ENCODE peak calls at places on chromosomes 3 and 15, in five cellular contexts. R is stomach, D is adrenal gland, U is heart left ventricle, N is ovary. C is an unnamed sample. For H3K9me3, the result is how much of the 10 kb centered on the place peaks cover.

GRCh38 chr3:143123353-143123974 is 3.9 kb downstream of the CHST2 start:
- DNase-seq in U (no peak), N (no peak), D (no peak), R (no peak), C (no peak)

GRCh38 chr3:170809975-170810357 is 60.0 kb downstream of the RPL22L1 start:
- DNase-seq in N (no peak), U (no peak), R (no peak), D (no peak), C (no peak)

GRCh38 chr3:126274735-126275734 is 82.2 kb downstream of the KLF15 start:
- DNase-seq in R (no peak), D (no peak), U (no peak), N (no peak), C (no peak)

GRCh38 chr3:16548721-16549120 is 35.2 kb upstream of the RFTN1 start:
- DNase-seq in R (no peak), D (no peak), U (no peak), N (no peak), C (no peak)

GRCh38 chr3:129310612-129311011 is 31.9 kb downstream of the HMCES start:
- DNase-seq in R (no peak), U (no peak), D (no peak), N (no peak), C (no peak)

GRCh38 chr3:45972534-45973402 is 22.9 kb downstream of the FYCO1 start:
- DNase-seq in D (peak), N (no peak), U (no peak), R (no peak), C (no peak)

GRCh38 chr3:69761896-69762789 is 22.9 kb downstream of the MITF start:
- DNase-seq in D (no peak), U (no peak), N (no peak), R (no peak), C (no peak)

GRCh38 chr3:197224034-197224444 is 74.4 kb downstream of the DLG1 start:
- DNase-seq in R (no peak), N (no peak), D (no peak), U (no peak), C (no peak)

GRCh38 chr3:135807879-135808278 is 157.6 kb upstream of the PPP2R3A start:
- DNase-seq in D (no peak), U (no peak), N (no peak), R (no peak), C (no peak)

GRCh38 chr3:24254649-24255048 is 240.0 kb downstream of the THRB start:
- DNase-seq in N (no peak), D (no peak), R (no peak), U (no peak), C (no peak)

GRCh38 chr3:35710554-35710953 is 71.2 kb downstream of the ARPP21 start:
- DNase-seq in U (no peak), R (no peak), N (no peak), D (no peak), C (no peak)

GRCh38 chr15:65747265-65747664 is 44.8 kb downstream of the DENND4A start:
- DNase-seq in N (no peak), R (no peak), D (no peak), U (no peak), C (no peak)

GRCh38 chr3:142595581-142595950 is 627 bp upstream of the PLS1 start:
- DNase-seq in N (no peak), U (no peak), R (no peak), D (peak), C (peak)

GRCh38 chr3:108305484-108306172 is 9.3 kb downstream of the HHLA2 start:
- DNase-seq in D (peak), U (no peak), N (no peak), R (peak), C (peak)

GRCh38 chr15:55226127-55226526 is 29.4 kb upstream of the RSL24D1 start:
- DNase-seq in R (no peak), U (no peak), N (no peak), D (no peak), C (no peak)

GRCh38 chr3:187678869-187679268 is 8.7 kb upstream of the SST start:
- DNase-seq in U (peak), N (peak), R (peak), D (peak), C (peak)

GRCh38 chr3:13853978-13854296 is 25.9 kb downstream of the WNT7A start:
- DNase-seq in N (no peak), D (no peak), U (no peak), R (no peak), C (no peak)

GRCh38 chr3:178807694-178808093 is 263.9 kb downstream of the ZMAT3 start:
- DNase-seq in U (no peak), R (no peak), N (no peak), D (no peak), C (no peak)

GRCh38 chr3:99094611-99095010 is 193.1 kb upstream of the DCBLD2 start:
- DNase-seq in U (no peak), N (no peak), R (no peak), D (no peak), C (no peak)

GRCh38 chr3:197539651-197540051 is 16.1 kb downstream of the BDH1 start:
- DNase-seq in R (no peak), D (no peak), U (no peak), N (no peak), C (peak)

GRCh38 chr3:30203301-30203700 is 403.1 kb upstream of the TGFBR2 start:
- DNase-seq in U (no peak), R (no peak), D (no peak), N (no peak), C (no peak)

GRCh38 chr3:76566211-76566534 is 473.7 kb upstream of the ROBO2 start:
- DNase-seq in U (no peak), D (no peak), R (no peak), N (no peak), C (no peak)

GRCh38 chr3:72191211-72191960 is 406.4 kb upstream of the PROK2 start:
- DNase-seq in U (no peak), N (no peak), D (no peak), R (no peak), C (no peak)

GRCh38 chr3:152196782-152197181 is 71.9 kb upstream of the MBNL1 start:
- DNase-seq in R (no peak), U (no peak), N (no peak), D (no peak), C (no peak)

GRCh38 chr3:128145279-128145678 is 8.0 kb upstream of the EEFSEC start:
- DNase-seq in N (no peak), U (peak), R (no peak), D (peak), C (no peak)

GRCh38 chr15:57403007-57403406 is 26.7 kb downstream of the CGNL1 start:
- DNase-seq in N (no peak), D (no peak), U (no peak), R (no peak), C (no peak)

GRCh38 chr3:180467177-180467576 is 134.8 kb upstream of the TTC14 start:
- DNase-seq in N (no peak), R (no peak), D (no peak), U (no peak), C (no peak)

GRCh38 chr3:144923051-144923450 is 951.4 kb downstream of the DIPK2A start:
- DNase-seq in D (no peak), R (no peak), N (no peak), U (no peak), C (no peak)

GRCh38 chr15:66673410-66674322 is 28.4 kb upstream of the SMAD6 start:
- DNase-seq in U (peak), R (peak), D (peak), N (no peak), C (peak)

GRCh38 chr3:186509423-186509822 is 34.8 kb downstream of the CRYGS start:
- DNase-seq in R (no peak), U (no peak), D (no peak), N (no peak), C (no peak)

GRCh38 chr15:74906193-74906449 is 530 bp downstream of the FAM219B start:
- DNase-seq in D (peak), N (no peak), U (no peak), R (peak), C (peak)

GRCh38 chr15:45199136-45199810 is 11.5 kb upstream of the SHF start:
- DNase-seq in R (no peak), D (peak), N (no peak), U (no peak), C (peak)

GRCh38 chr3:79490165-79491028 is 277.4 kb downstream of the ROBO1 start:
- DNase-seq in N (peak), D (peak), U (peak), R (peak), C (peak)

GRCh38 chr3:127209840-127210653 is 17.1 kb downstream of the PRR23E start:
- DNase-seq in R (peak), D (no peak), N (peak), U (no peak), C (no peak)

GRCh38 chr3:62631471-62631870 is 243.7 kb downstream of the CADPS start:
- DNase-seq in N (no peak), D (no peak), R (no peak), U (no peak), C (no peak)

GRCh38 chr3:156142649-156143048 is 22.3 kb downstream of the KCNAB1 start:
- DNase-seq in D (no peak), N (no peak), U (no peak), R (no peak), C (no peak)

GRCh38 chr3:143654906-143655305 is 193.4 kb downstream of the SLC9A9 start:
- DNase-seq in N (no peak), U (no peak), D (no peak), R (no peak), C (no peak)

GRCh38 chr15:71314956-71315537 is 199.8 kb downstream of the THSD4 start:
- DNase-seq in U (no peak), R (no peak), N (no peak), D (no peak), C (no peak)
- TF ChIP-seq POLR2A in U (no peak), R (no peak), N (no peak), D (no peak), C (no peak)

GRCh38 chr15:24898715-24899278 is 56.0 kb upstream of the SNRPN start:
- DNase-seq in U (no peak), N (no peak), D (no peak), R (no peak), C (no peak)
- H3K9me3 ChIP-seq in U (under half), N (under half), D (under half), R (under half), C (under half)

DNA sequence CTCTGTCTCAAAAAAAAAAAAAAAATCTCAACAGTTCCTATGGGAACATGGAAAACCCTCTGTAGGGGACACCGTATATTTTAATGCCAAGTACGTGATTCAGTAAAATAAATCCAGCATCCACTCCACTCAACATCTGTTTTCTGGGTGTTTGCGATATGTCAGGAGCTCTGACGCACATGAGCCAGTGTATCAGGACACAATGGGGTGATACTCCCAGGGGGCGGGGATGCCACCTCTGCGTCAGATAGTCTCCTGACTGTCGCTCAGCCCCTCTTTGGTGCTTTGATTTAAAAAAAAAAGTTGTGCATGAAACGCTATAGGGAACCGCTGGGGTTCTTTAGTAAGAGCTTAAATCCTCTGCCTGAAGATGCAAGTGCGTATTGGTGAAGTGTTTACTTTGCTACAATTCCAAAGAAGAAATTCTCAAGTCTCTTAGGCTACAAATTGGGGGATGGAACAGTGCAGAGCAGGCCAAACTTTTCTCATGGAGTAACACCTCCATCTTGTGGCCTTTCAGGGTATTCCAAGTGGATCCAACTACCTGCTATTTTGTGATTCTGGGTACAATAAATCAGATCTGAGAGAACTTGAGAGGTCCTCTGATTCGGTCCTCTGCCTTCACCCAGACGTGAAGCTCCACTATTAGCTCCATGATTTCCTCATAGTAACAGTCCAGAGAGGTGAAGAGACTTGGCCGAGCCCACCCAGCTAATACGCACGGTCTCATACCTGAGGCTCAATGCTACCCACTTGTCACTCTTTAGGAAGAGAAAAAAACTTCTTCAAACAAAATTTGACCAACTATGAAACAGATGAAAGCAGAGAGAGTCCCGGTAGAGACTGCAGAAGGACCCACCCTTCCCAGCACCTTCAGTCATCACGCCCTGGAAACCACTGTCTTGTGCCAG is 9.3 kb upstream of the NR2E3 start:
- DNase-seq in R (peak), N (no peak), U (no peak), D (peak), C (peak)
- TF ChIP-seq POLR2A in R (no peak), N (no peak), U (no peak), D (no peak), C (no peak)

DNA sequence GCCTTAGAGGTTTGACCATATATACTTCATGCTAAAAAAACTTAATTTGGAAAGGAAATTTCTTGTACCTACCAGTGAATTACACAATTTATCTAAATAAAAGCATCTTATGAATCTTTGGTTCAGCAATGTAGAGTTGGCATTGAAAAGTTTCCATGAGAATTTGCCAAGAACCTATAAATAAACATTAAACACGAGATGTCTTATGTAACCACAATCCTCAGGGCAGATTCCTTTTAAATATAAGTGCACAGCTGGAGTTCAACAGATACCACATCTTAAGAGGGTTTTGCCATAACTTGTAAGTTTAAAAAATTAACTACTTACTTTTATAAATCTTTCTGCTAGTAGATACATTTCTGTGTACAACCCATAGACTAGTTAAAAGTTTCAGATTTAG is 499.3 kb upstream of the ARRDC4 start:
- DNase-seq in R (no peak), D (no peak), N (no peak), U (no peak), C (no peak)
- H3K9me3 ChIP-seq in R (under half), D (under half), N (under half), U (under half), C (under half)

GRCh38 chr3:48918388-48919214 is at the start of gene ARIH2:
- DNase-seq in N (peak), D (peak), R (peak), U (peak), C (peak)
- TF ChIP-seq POLR2A in N (peak), D (peak), R (no peak), U (no peak), C (peak)

C was measured in body of pancreas.